ENCODE peak calls at places on chromosome 15, in five cellular contexts. One of them, this sample, is unnamed.

GRCh38 chr15:96158938-96159337 is 171.6 kb upstream of the NR2F2 start:
- DNase-seq in neural crest cell: no peak
- DNase-seq in GM12864: no peak
- DNase-seq in astrocyte of the cerebellum: no peak
- DNase-seq in fibroblast of mammary gland: peak
- DNase-seq in this sample: no peak

GRCh38 chr15:67303490-67304363 is 49.1 kb downstream of the IQCH start:
- DNase-seq in neural crest cell: no peak
- DNase-seq in GM12864: peak
- DNase-seq in astrocyte of the cerebellum: peak
- DNase-seq in fibroblast of mammary gland: peak
- DNase-seq in this sample: peak

GRCh38 chr15:67836477-67836876 is 3.4 kb downstream of the RNU6-1 start:
- DNase-seq in neural crest cell: no peak
- DNase-seq in GM12864: no peak
- DNase-seq in astrocyte of the cerebellum: no peak
- DNase-seq in fibroblast of mammary gland: peak
- DNase-seq in this sample: peak

GRCh38 chr15:77838061-77838460 is 205.3 kb upstream of the LINGO1 start:
- DNase-seq in neural crest cell: no peak
- DNase-seq in GM12864: no peak
- DNase-seq in astrocyte of the cerebellum: peak
- DNase-seq in fibroblast of mammary gland: no peak
- DNase-seq in this sample: no peak

GRCh38 chr15:50059203-50059772 is 59.7 kb downstream of the ATP8B4 start:
- DNase-seq in neural crest cell: no peak
- DNase-seq in GM12864: no peak
- DNase-seq in astrocyte of the cerebellum: no peak
- DNase-seq in fibroblast of mammary gland: no peak
- DNase-seq in this sample: no peak

GRCh38 chr15:77851696-77852095 is 219.0 kb upstream of the LINGO1 start:
- DNase-seq in neural crest cell: no peak
- DNase-seq in GM12864: no peak
- DNase-seq in astrocyte of the cerebellum: no peak
- DNase-seq in fibroblast of mammary gland: no peak
- DNase-seq in this sample: no peak

GRCh38 chr15:101612676-101613075 is 39.5 kb downstream of the TM2D3 start:
- DNase-seq in neural crest cell: no peak
- DNase-seq in GM12864: no peak
- DNase-seq in astrocyte of the cerebellum: no peak
- DNase-seq in fibroblast of mammary gland: no peak
- DNase-seq in this sample: no peak

GRCh38 chr15:34647569-34648334 is 64.3 kb upstream of the GOLGA8B start:
- DNase-seq in neural crest cell: no peak
- DNase-seq in GM12864: no peak
- DNase-seq in astrocyte of the cerebellum: no peak
- DNase-seq in fibroblast of mammary gland: peak
- DNase-seq in this sample: no peak

GRCh38 chr15:62087671-62088360 is 21.0 kb downstream of the C2CD4A start:
- DNase-seq in neural crest cell: no peak
- DNase-seq in GM12864: no peak
- DNase-seq in astrocyte of the cerebellum: no peak
- DNase-seq in fibroblast of mammary gland: peak
- DNase-seq in this sample: no peak

GRCh38 chr15:90902996-90903732 is at the start of gene MAN2A2:
- DNase-seq in neural crest cell: peak
- DNase-seq in GM12864: peak
- DNase-seq in astrocyte of the cerebellum: no peak
- DNase-seq in fibroblast of mammary gland: peak
- DNase-seq in this sample: peak

GRCh38 chr15:98969126-98969735 is 38.4 kb downstream of the PGPEP1L start:
- DNase-seq in neural crest cell: no peak
- DNase-seq in GM12864: no peak
- DNase-seq in astrocyte of the cerebellum: no peak
- DNase-seq in fibroblast of mammary gland: no peak
- DNase-seq in this sample: no peak

GRCh38 chr15:42319206-42319605 is 40.1 kb upstream of the CAPN3 start:
- DNase-seq in neural crest cell: no peak
- DNase-seq in GM12864: no peak
- DNase-seq in astrocyte of the cerebellum: no peak
- DNase-seq in fibroblast of mammary gland: no peak
- DNase-seq in this sample: no peak

GRCh38 chr15:68098465-68098864 is 44.4 kb downstream of the PIAS1 start:
- DNase-seq in neural crest cell: no peak
- DNase-seq in GM12864: peak
- DNase-seq in astrocyte of the cerebellum: no peak
- DNase-seq in fibroblast of mammary gland: no peak
- DNase-seq in this sample: no peak

GRCh38 chr15:96047255-96047931 is 283.1 kb upstream of the NR2F2 start:
- DNase-seq in neural crest cell: no peak
- DNase-seq in GM12864: no peak
- DNase-seq in astrocyte of the cerebellum: peak
- DNase-seq in fibroblast of mammary gland: peak
- DNase-seq in this sample: no peak

GRCh38 chr15:69861331-69862171 is 236.2 kb downstream of the TLE3 start:
- DNase-seq in neural crest cell: no peak
- DNase-seq in GM12864: no peak
- DNase-seq in astrocyte of the cerebellum: no peak
- DNase-seq in fibroblast of mammary gland: no peak
- DNase-seq in this sample: no peak
- TF ChIP-seq CTCF in neural crest cell: no peak
- TF ChIP-seq CTCF in GM12864: no peak
- TF ChIP-seq CTCF in astrocyte of the cerebellum: no peak
- TF ChIP-seq CTCF in fibroblast of mammary gland: no peak
- TF ChIP-seq CTCF in this sample: no peak

GRCh38 chr15:63387741-63388468 is 6.3 kb upstream of the CA12 start:
- DNase-seq in neural crest cell: no peak
- DNase-seq in GM12864: no peak
- DNase-seq in astrocyte of the cerebellum: no peak
- DNase-seq in fibroblast of mammary gland: no peak
- DNase-seq in this sample: no peak

GRCh38 chr15:63388511-63388910 is 6.9 kb upstream of the CA12 start:
- DNase-seq in neural crest cell: no peak
- DNase-seq in GM12864: no peak
- DNase-seq in astrocyte of the cerebellum: no peak
- DNase-seq in fibroblast of mammary gland: no peak
- DNase-seq in this sample: no peak

GRCh38 chr15:63382966-63383710 is 1.5 kb upstream of the CA12 start:
- DNase-seq in neural crest cell: no peak
- DNase-seq in GM12864: no peak
- DNase-seq in astrocyte of the cerebellum: no peak
- DNase-seq in fibroblast of mammary gland: no peak
- DNase-seq in this sample: no peak

GRCh38 chr15:63389902-63390301 is 8.3 kb upstream of the CA12 start:
- DNase-seq in neural crest cell: no peak
- DNase-seq in GM12864: no peak
- DNase-seq in astrocyte of the cerebellum: no peak
- DNase-seq in fibroblast of mammary gland: no peak
- DNase-seq in this sample: no peak

DNA sequence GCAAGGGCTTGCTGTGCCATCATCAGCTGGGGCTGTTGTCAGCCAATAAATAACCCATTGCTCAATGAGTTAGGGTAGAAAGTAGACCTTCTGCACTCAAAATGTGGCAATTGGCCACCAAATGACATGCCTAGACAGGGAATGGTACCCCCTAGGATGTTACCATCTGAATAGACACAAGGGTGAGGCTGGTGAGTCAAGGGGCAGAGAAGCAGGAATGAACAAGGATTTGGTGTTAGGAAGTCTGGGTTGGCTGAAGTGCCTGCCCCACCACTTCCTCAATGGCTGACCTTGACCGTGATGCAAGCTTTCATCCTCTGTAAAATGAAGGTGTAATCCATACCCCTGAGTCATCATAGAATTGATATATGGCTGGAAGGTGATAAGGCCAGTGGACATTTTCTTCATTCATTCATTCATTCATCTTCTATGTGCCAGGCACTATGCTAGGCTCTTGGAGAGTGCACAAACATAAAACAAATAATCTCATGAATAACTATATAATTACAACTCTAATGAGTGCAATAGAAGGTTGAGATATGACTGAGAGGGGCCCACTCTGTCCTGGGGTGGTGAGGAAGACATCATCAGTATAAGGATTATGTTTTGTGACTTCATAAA is 4.4 kb upstream of the CA12 start:
- DNase-seq in neural crest cell: no peak
- DNase-seq in GM12864: no peak
- DNase-seq in astrocyte of the cerebellum: no peak
- DNase-seq in fibroblast of mammary gland: no peak
- DNase-seq in this sample: no peak
- TF ChIP-seq CTCF in neural crest cell: no peak
- TF ChIP-seq CTCF in GM12864: no peak
- TF ChIP-seq CTCF in astrocyte of the cerebellum: no peak
- TF ChIP-seq CTCF in fibroblast of mammary gland: no peak
- TF ChIP-seq CTCF in this sample: no peak

DNA sequence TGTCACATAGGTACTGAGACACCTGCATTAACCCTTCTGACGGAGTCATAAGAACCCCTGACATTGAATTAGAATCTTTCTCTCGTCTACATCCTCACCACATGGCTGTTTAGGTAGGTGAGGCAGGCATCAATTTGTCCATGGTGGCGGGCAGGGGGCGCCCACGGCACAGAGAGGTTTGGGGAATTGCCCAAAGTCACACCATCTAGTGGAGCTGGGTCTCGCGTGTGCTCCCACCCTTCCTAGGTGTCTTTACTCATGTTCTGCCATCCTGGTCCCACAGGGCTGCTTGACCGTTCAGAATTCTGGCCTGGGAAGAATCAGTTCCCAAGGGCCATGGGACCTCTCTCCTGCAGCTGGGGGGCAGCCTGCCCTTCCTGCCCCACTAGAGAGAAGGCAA is 14.7 kb upstream of the DLL4 start:
- DNase-seq in neural crest cell: no peak
- DNase-seq in GM12864: no peak
- DNase-seq in astrocyte of the cerebellum: no peak
- DNase-seq in fibroblast of mammary gland: no peak
- DNase-seq in this sample: no peak
- TF ChIP-seq CTCF in neural crest cell: no peak
- TF ChIP-seq CTCF in GM12864: peak
- TF ChIP-seq CTCF in astrocyte of the cerebellum: no peak
- TF ChIP-seq CTCF in fibroblast of mammary gland: no peak
- TF ChIP-seq CTCF in this sample: no peak

DNA sequence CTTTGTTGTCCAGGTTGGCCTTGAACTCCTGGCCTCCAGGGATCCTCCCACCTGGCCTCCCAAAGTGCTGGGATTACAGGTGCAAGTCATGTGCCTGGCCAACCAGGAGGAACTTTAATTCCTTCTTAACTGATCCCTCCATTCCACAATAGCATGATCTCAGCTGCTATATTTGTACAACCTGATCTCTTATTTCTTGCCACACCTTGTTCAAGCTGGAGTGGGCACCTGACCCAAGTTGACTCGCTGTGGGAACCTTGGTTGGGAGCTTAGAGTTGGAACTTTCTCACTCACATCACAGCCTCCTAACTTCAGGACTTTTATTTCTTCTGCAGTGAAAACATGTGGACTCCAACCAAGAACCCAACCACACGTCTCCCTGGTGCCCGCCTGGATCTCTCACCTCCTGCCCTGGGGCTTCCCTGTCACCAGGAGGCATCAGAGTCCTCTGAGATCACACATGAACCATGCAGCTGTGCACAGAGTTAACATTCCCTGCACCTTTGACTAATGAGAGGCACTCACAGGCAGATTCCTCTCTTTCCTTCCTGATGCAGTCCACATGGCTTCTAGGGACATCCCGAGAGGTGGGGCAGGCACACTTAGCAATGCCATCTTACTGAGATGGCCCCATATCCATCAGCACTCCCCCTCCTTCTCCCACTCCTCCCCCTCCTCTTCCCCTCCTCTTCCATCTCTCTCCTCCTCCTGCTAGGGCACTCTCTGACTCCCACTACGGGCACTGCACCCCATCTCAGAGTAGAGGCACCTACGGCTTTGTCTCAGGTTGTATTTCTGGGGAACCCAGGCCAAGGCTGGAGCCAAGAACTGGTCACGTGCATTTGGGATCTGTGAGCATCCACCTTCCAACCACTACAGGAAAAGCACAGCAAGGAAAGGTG is 9.7 kb upstream of the CYFIP1 start:
- DNase-seq in neural crest cell: no peak
- DNase-seq in GM12864: no peak
- DNase-seq in astrocyte of the cerebellum: no peak
- DNase-seq in fibroblast of mammary gland: no peak
- DNase-seq in this sample: no peak
- TF ChIP-seq CTCF in neural crest cell: no peak
- TF ChIP-seq CTCF in GM12864: no peak
- TF ChIP-seq CTCF in astrocyte of the cerebellum: no peak
- TF ChIP-seq CTCF in fibroblast of mammary gland: no peak
- TF ChIP-seq CTCF in this sample: no peak

GRCh38 chr15:83657549-83657948 is 3.6 kb downstream of the ADAMTSL3 start:
- DNase-seq in neural crest cell: no peak
- DNase-seq in GM12864: no peak
- DNase-seq in astrocyte of the cerebellum: no peak
- DNase-seq in fibroblast of mammary gland: peak
- DNase-seq in this sample: no peak
- TF ChIP-seq CTCF in neural crest cell: peak
- TF ChIP-seq CTCF in GM12864: peak
- TF ChIP-seq CTCF in astrocyte of the cerebellum: no peak
- TF ChIP-seq CTCF in fibroblast of mammary gland: peak
- TF ChIP-seq CTCF in this sample: no peak